ENCODE peak calls at places on chromosomes 4 and X, in nine cellular contexts. S, X, N, J, V, W, Z, O and I are unnamed samples.
A peak's percentile ranks its signal among the peaks of the same experiment; 100 is the strongest.

GRCh38 chr4:185265942-185266341 is 56.5 kb downstream of the SNX25 start:
- DNase-seq in S (no peak), X (no peak), N (no peak), J (no peak), V (no peak), W (no peak), Z (no peak), O (no peak), I (no peak)

GRCh38 chr4:7546809-7547367 is 112.2 kb upstream of the PSAPL1 start:
- DNase-seq in S (no peak), X (no peak), N (no peak), J (no peak), V (no peak), W (no peak), Z (no peak), O (no peak), I (no peak)

GRCh38 chr4:4666693-4667642 is 125.1 kb upstream of the STX18 start:
- DNase-seq in S (no peak), X (no peak), N (no peak), J (no peak), V (no peak), W (no peak), Z (no peak), O (no peak), I (no peak)

GRCh38 chr4:61086357-61086756 is 113.8 kb upstream of the ADGRL3 start:
- DNase-seq in S (no peak), X (no peak), N (no peak), J (no peak), V (no peak), W (no peak), Z (no peak), O (no peak), I (no peak)

GRCh38 chr4:67581913-67582312 is 23.4 kb downstream of the STAP1 start:
- DNase-seq in S (no peak), X (no peak), N (no peak), J (no peak), V (no peak), W (no peak), Z (no peak), O (no peak), I (no peak)

GRCh38 chr4:21778702-21779101 is 169.9 kb downstream of the KCNIP4 start:
- DNase-seq in S (no peak), X (no peak), N (no peak), J (no peak), V (no peak), W (no peak), Z (no peak), O (no peak), I (no peak)

GRCh38 chrX:99271641-99272040 is 1138.4 kb downstream of the PCDH19 start:
- DNase-seq in S (no peak), X (no peak), N (no peak), J (no peak), V (no peak), W (no peak), Z (no peak), O (no peak), I (no peak)

GRCh38 chrX:24027985-24028384 is 999 bp upstream of the KLHL15 start:
- DNase-seq in S (no peak), X (no peak), N (no peak), J (no peak), V (no peak), W (no peak), Z (no peak), O (no peak), I (no peak)

GRCh38 chr4:44583393-44583792 is 68.0 kb downstream of the YIPF7 start:
- DNase-seq in S (no peak), X (no peak), N (no peak), J (no peak), V (no peak), W (no peak), Z (no peak), O (no peak), I (no peak)

GRCh38 chr4:185833055-185833598 is 21.1 kb upstream of the SORBS2 start:
- DNase-seq in S (no peak), X (no peak), N (no peak), J (no peak), V (no peak), W (peak; percentile 10), Z (peak; percentile 92), O (no peak), I (no peak)

GRCh38 chr4:153138736-153139135 is 65.5 kb upstream of the TRIM2 start:
- DNase-seq in S (no peak), X (no peak), N (peak; percentile 52), J (no peak), V (no peak), W (no peak), Z (no peak), O (no peak), I (no peak)

GRCh38 chr4:113960684-113961321 is 18.6 kb downstream of the ARSJ start:
- DNase-seq in S (no peak), X (no peak), N (no peak), J (no peak), V (no peak), W (no peak), Z (peak; percentile 65), O (no peak), I (no peak)

GRCh38 chr4:74522251-74522991 is 77.5 kb downstream of the AREG start:
- DNase-seq in S (no peak), X (no peak), N (no peak), J (no peak), V (no peak), W (no peak), Z (no peak), O (no peak), I (no peak)

GRCh38 chr4:69995526-69996016 is at the start of gene STATH:
- DNase-seq in S (no peak), X (no peak), N (no peak), J (no peak), V (no peak), W (no peak), Z (no peak), O (no peak), I (no peak)

GRCh38 chrX:100413231-100413630 is 3.2 kb upstream of the PCDH19 start:
- DNase-seq in S (peak; percentile 33), X (peak; percentile 36), N (peak; percentile 44), J (no peak), V (no peak), W (no peak), Z (peak; percentile 61), O (no peak), I (no peak)

GRCh38 chrX:6021316-6022091 is 207.2 kb downstream of the NLGN4X start:
- DNase-seq in S (peak; percentile 35), X (no peak), N (peak; percentile 49), J (no peak), V (no peak), W (no peak), Z (no peak), O (no peak), I (no peak)

GRCh38 chr4:16794816-16795445 is 103.5 kb downstream of the LDB2 start:
- DNase-seq in S (peak; percentile 27), X (peak; percentile 58), N (peak; percentile 69), J (no peak), V (no peak), W (no peak), Z (peak; percentile 83), O (peak; percentile 34), I (no peak)

GRCh38 chr4:1207157-1207470 is 34.7 kb upstream of the SPON2 start:
- DNase-seq in S (no peak), X (no peak), N (no peak), J (peak; percentile 66), V (no peak), W (no peak), Z (no peak), O (no peak), I (no peak)
- H3K4me1 ChIP-seq in S (peaks cover 49% of the 10 kb centered on the region), X (peaks cover 62% of the 10 kb centered on the region), N (peaks cover 80% of the 10 kb centered on the region), J (no peaks in the 10 kb centered on the region), V (peaks cover 35% of the 10 kb centered on the region), W (peaks cover 73% of the 10 kb centered on the region), Z (no peaks in the 10 kb centered on the region), O (no peaks in the 10 kb centered on the region), I (peaks cover 99% of the 10 kb centered on the region)

GRCh38 chr4:93839704-93840103 is 11.2 kb downstream of the ATOH1 start:
- DNase-seq in S (no peak), X (no peak), N (no peak), J (no peak), V (no peak), W (no peak), Z (no peak), O (no peak), I (no peak)

GRCh38 chr4:93841803-93842202 is 13.2 kb downstream of the ATOH1 start:
- DNase-seq in S (no peak), X (no peak), N (no peak), J (no peak), V (no peak), W (no peak), Z (no peak), O (no peak), I (no peak)

DNA sequence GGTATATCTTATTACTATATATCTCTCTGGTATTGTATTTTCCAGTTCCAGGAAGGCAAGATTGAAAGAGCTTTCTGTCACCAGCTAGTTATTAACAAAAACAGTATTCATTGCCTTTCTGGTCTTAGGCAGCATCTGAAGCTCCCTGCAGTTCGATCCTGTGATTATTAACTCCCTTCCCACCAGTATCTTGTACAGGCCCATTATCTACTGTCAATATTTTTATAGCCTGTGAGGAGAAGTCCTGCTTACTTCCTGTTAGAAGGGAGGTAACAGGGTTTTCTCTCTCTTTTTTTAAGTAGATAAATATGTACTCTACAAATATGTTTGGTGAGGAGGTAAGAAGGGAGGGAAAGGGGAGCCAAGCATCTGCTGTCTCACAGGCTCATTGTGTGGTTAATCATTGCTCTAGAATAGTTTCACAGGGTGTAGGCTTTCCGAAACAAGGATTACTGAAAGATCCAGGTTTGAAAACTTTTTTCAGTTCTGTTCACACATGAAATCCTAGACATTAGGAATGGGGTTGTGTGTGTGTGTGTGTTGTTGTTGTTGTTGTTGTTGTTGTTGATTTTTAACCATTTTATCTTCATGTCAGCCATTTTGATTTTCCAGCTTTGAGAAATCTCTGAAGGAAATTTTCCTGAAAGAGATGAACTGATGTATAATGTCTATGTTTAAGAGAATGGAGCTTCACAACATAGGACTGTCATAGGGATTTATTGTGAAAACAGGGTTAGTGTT is 14.1 kb downstream of the ATOH1 start:
- DNase-seq in S (no peak), X (no peak), N (no peak), J (no peak), V (no peak), W (no peak), Z (no peak), O (no peak), I (no peak)
- TF ChIP-seq POLR2AphosphoS5 in S (no peak), X (no peak), N (no peak), J (no peak), V (no peak), W (no peak), Z (no peak), O (no peak), I (no peak)

DNA sequence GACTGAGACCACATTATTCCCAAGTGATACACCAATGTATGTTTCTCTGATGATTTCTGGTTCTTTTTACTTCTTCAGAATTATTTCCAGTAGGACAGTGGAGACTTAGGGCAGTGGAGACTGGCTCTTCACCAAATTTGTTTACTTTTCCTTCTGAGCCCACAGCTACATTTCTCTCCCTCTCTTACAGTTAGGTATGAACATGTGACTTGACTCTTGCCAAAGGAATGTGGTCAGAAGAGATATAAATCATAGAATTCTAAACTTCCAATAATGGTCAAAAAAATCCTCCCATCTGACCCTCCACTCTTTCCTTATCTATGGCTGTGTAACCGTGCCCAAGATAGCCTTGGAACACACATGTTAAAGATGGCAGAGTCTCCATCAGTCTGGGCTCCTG is 261.0 kb downstream of the COL25A1 start:
- DNase-seq in S (no peak), X (no peak), N (no peak), J (no peak), V (no peak), W (no peak), Z (no peak), O (no peak), I (no peak)
- H3K4me1 ChIP-seq in S (no peaks in the 10 kb centered on the region), X (no peaks in the 10 kb centered on the region), N (no peaks in the 10 kb centered on the region), J (no peaks in the 10 kb centered on the region), V (no peaks in the 10 kb centered on the region), W (peaks cover 6% of the 10 kb centered on the region), Z (peaks cover 16% of the 10 kb centered on the region), O (no peaks in the 10 kb centered on the region), I (peaks cover 6% of the 10 kb centered on the region)

GRCh38 chr4:177118596-177118995 is 191.1 kb upstream of the NEIL3 start:
- DNase-seq in S (no peak), X (no peak), N (no peak), J (peak; percentile 81), V (no peak), W (no peak), Z (no peak), O (no peak), I (no peak)
- TF ChIP-seq POLR2AphosphoS5 in S (no peak), X (no peak), N (no peak), J (no peak), V (no peak), W (no peak), Z (no peak), O (no peak), I (no peak)